ENCODE peak calls at places on chromosome 21, in six cellular contexts. E is heart left ventricle, K is Peyer's patch, I is transverse colon, V is A549, L is IMR-90. T is an unnamed sample.

GRCh38 chr21:19864456-19864855 is 1133.8 kb upstream of the NCAM2 start:
- DNase-seq in E (no peak), K (no peak), I (no peak), V (no peak), L (no peak), T (no peak)

GRCh38 chr21:42641311-42642218 is 11.9 kb upstream of the PDE9A start:
- DNase-seq in E (peak; percentile 27), K (no peak), I (no peak), V (no peak), L (no peak), T (peak; percentile 15)

GRCh38 chr21:36422279-36423098 is 37.3 kb downstream of the CHAF1B start:
- DNase-seq in E (peak; percentile 48), K (no peak), I (peak; percentile 63), V (peak; percentile 54), L (peak; percentile 71), T (peak; percentile 19)

GRCh38 chr21:31343680-31344480 is at the start of gene TIAM1:
- DNase-seq in E (peak; percentile 75), K (no peak), I (peak; percentile 36), V (no peak), L (peak; percentile 66), T (peak; percentile 25)

GRCh38 chr21:41346758-41347157 is 15.1 kb upstream of the MX2 start:
- DNase-seq in E (no peak), K (no peak), I (no peak), V (no peak), L (no peak), T (no peak)

GRCh38 chr21:19246018-19246417 is 842.4 kb upstream of the TMPRSS15 start:
- DNase-seq in E (no peak), K (no peak), I (no peak), V (no peak), L (no peak), T (no peak)

GRCh38 chr21:41869771-41870170 is 9.4 kb downstream of the PRDM15 start:
- DNase-seq in E (no peak), K (no peak), I (no peak), V (no peak), L (no peak), T (no peak)

GRCh38 chr21:27817902-27818623 is 851.2 kb upstream of the ADAMTS5 start:
- DNase-seq in E (no peak), K (no peak), I (no peak), V (no peak), L (no peak), T (no peak)

GRCh38 chr21:31732891-31733520 is 1.1 kb upstream of the SCAF4 start:
- DNase-seq in E (no peak), K (peak; percentile 25), I (peak; percentile 20), V (peak; percentile 5), L (peak; percentile 35), T (no peak)

GRCh38 chr21:41939391-41939790 is 14.4 kb downstream of the C2CD2 start:
- DNase-seq in E (no peak), K (no peak), I (no peak), V (no peak), L (no peak), T (no peak)

GRCh38 chr21:32155226-32155625 is 123.6 kb downstream of the MIS18A start:
- DNase-seq in E (no peak), K (no peak), I (no peak), V (no peak), L (no peak), T (no peak)

GRCh38 chr21:41359289-41359688 is 2.5 kb upstream of the MX2 start:
- DNase-seq in E (no peak), K (no peak), I (no peak), V (no peak), L (no peak), T (no peak)

GRCh38 chr21:16370176-16370575 is 640.4 kb downstream of the USP25 start:
- DNase-seq in E (no peak), K (no peak), I (no peak), V (no peak), L (no peak), T (no peak)

GRCh38 chr21:33063365-33063883 is 6.5 kb upstream of the OLIG1 start:
- DNase-seq in E (no peak), K (no peak), I (no peak), V (no peak), L (no peak), T (no peak)

GRCh38 chr21:21851657-21852056 is 853.4 kb downstream of the NCAM2 start:
- DNase-seq in E (no peak), K (no peak), I (no peak), V (no peak), L (peak; percentile 13), T (no peak)

GRCh38 chr21:42446531-42446930 is 42.8 kb downstream of the UBASH3A start:
- DNase-seq in E (no peak), K (no peak), I (no peak), V (no peak), L (no peak), T (no peak)

GRCh38 chr21:36584980-36585940 is 105.3 kb upstream of the CLDN14 start:
- DNase-seq in E (no peak), K (no peak), I (no peak), V (no peak), L (no peak), T (no peak)

GRCh38 chr21:29499734-29500343 is 201.1 kb downstream of the BACH1 start:
- DNase-seq in E (no peak), K (no peak), I (no peak), V (peak; percentile 21), L (no peak), T (no peak)

GRCh38 chr21:41928621-41929220 is 25.1 kb downstream of the C2CD2 start:
- DNase-seq in E (no peak), K (peak; percentile 45), I (no peak), V (no peak), L (no peak), T (no peak)

GRCh38 chr21:41064951-41065350 is 103.0 kb upstream of the BACE2 start:
- DNase-seq in E (no peak), K (no peak), I (no peak), V (no peak), L (no peak), T (no peak)

GRCh38 chr21:14677639-14678179 is 131.6 kb upstream of the SAMSN1 start:
- DNase-seq in E (no peak), K (no peak), I (no peak), V (no peak), L (no peak), T (no peak)

GRCh38 chr21:15421521-15421920 is 308.3 kb upstream of the USP25 start:
- DNase-seq in E (no peak), K (no peak), I (no peak), V (no peak), L (no peak), T (no peak)

GRCh38 chr21:32001390-32001789 is 128.6 kb downstream of the HUNK start:
- DNase-seq in E (no peak), K (no peak), I (no peak), V (no peak), L (no peak), T (no peak)

GRCh38 chr21:33760641-33761103 is 118.4 kb downstream of the ITSN1 start:
- DNase-seq in E (no peak), K (no peak), I (no peak), V (no peak), L (peak; percentile 86), T (no peak)

GRCh38 chr21:41639336-41639735 is 127.5 kb downstream of the RIPK4 start:
- DNase-seq in E (no peak), K (no peak), I (no peak), V (no peak), L (no peak), T (no peak)

DNA sequence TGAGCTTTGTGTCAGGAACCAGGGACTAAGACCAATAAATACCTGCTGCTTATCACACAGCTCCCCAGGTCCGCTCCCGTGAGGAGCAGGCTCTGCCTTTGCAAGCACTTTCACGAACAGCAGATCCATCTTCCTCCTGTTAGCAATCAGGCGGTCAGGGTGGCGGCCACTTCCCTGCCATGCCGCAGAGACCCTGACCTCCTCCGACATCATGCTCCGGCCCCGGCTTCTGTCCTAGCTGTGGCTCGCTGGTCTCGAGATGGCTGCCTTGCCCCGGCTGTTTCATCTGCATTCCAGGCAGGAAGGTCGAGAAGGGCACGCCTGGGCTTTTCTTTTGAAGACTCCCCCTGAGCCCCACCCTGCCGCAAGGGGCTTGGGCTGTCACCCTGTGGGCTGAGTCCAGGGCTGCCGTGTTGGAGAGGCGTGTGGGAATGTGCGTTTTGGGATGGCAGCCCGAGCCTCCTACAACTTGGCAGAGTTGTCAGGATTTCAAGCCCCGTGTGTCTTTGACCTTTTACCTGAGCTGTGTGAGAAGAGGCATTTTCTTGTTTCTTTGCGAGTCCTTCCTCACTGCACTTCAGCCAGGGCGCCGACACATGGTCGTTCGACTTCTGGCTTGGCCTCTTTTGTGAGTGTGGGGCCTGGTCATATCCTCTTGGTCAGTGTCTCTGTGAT is 59.5 kb downstream of the AGPAT3 start:
- DNase-seq in E (no peak), K (no peak), I (no peak), V (no peak), L (no peak), T (no peak)
- TF ChIP-seq CTCF in E (no peak), K (no peak), I (no peak), V (no peak), L (no peak), T (no peak)

GRCh38 chr21:43659136-43660000 is at the start of the genes HSF2BP and RRP1B:
- DNase-seq in E (peak; percentile 91), K (peak; percentile 78), I (peak; percentile 86), V (peak; percentile 63), L (peak; percentile 79), T (peak; percentile 79)
- TF ChIP-seq POLR2A in E (no peak), K (peak; percentile 75), I (peak; percentile 43), V (peak; percentile 81), L (peak; percentile 81), T (peak; percentile 41)

DNA sequence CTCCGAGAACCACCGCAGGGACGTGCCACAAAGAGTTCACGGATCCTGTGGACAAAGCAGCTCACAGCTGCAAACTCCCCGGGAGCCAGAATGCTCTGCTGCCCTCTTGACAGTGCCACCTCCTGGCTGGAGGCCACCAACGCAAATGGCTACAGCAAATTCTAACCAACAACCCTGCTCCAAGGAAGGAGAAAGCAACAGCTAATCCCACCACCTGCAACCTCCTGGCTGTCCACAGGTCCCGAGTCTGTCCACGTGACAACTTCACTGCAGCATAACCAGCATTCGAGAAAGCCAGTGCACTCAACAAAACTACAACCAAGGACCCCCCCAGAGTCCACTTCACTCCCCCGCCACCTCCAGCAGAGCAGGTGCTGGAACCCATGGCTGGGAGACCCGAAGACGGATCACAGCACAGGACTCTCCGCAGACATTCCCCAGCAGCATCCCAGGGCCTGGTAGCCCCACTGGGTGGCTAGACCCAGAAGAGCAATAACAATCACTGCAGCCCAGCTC is 17.3 kb downstream of the POFUT2 start:
- DNase-seq in E (no peak), K (peak; percentile 11), I (peak; percentile 3), V (no peak), L (no peak), T (no peak)
- TF ChIP-seq CTCF in E (no peak), K (no peak), I (no peak), V (no peak), L (peak; percentile 21), T (no peak)

GRCh38 chr21:25639167-25639921 is at the start of gene JAM2:
- DNase-seq in E (peak; percentile 60), K (peak; percentile 57), I (peak; percentile 33), V (no peak), L (peak; percentile 29), T (peak; percentile 20)
- TF ChIP-seq POLR2A in E (no peak), K (no peak), I (no peak), V (no peak), L (no peak), T (no peak)